ENCODE peak calls at places on chromosomes 12 and 14, in seven cellular contexts. One of them, this sample, is unnamed.

GRCh38 chr12:1877169-1877878 is 41.1 kb downstream of the CACNA2D4 start:
- DNase-seq in nucleus accumbens: no peak
- DNase-seq in HEK293T: no peak
- DNase-seq in activated CD8-positive, alpha-beta memory T cell treated with anti-CD3 and anti-CD28 coated beads for 4 hours: no peak
- DNase-seq in fibroblast of lung: no peak
- DNase-seq in activated CD4-positive, alpha-beta T cell treated with anti-CD3 and anti-CD28 coated beads for 48 hours: no peak
- DNase-seq in mesothelial cell of epicardium: no peak
- DNase-seq in this sample: no peak

GRCh38 chr12:46526231-46526630 is 153.7 kb upstream of the SLC38A2 start:
- DNase-seq in nucleus accumbens: no peak
- DNase-seq in activated CD4-positive, alpha-beta T cell treated with anti-CD3 and anti-CD28 coated beads for 48 hours: no peak
- DNase-seq in activated CD8-positive, alpha-beta memory T cell treated with anti-CD3 and anti-CD28 coated beads for 4 hours: no peak
- DNase-seq in HEK293T: no peak
- DNase-seq in mesothelial cell of epicardium: no peak
- DNase-seq in fibroblast of lung: no peak
- DNase-seq in this sample: no peak

GRCh38 chr12:113119980-113120669 is 15.4 kb downstream of the RASAL1 start:
- DNase-seq in activated CD8-positive, alpha-beta memory T cell treated with anti-CD3 and anti-CD28 coated beads for 4 hours: no peak
- DNase-seq in fibroblast of lung: no peak
- DNase-seq in HEK293T: no peak
- DNase-seq in nucleus accumbens: peak; percentile 89
- DNase-seq in mesothelial cell of epicardium: no peak
- DNase-seq in activated CD4-positive, alpha-beta T cell treated with anti-CD3 and anti-CD28 coated beads for 48 hours: no peak
- DNase-seq in this sample: no peak

GRCh38 chr14:23517650-23518329 is 33.8 kb downstream of the ZFHX2 start:
- DNase-seq in HEK293T: no peak
- DNase-seq in nucleus accumbens: no peak
- DNase-seq in fibroblast of lung: no peak
- DNase-seq in activated CD8-positive, alpha-beta memory T cell treated with anti-CD3 and anti-CD28 coated beads for 4 hours: no peak
- DNase-seq in mesothelial cell of epicardium: no peak
- DNase-seq in activated CD4-positive, alpha-beta T cell treated with anti-CD3 and anti-CD28 coated beads for 48 hours: no peak
- DNase-seq in this sample: no peak

GRCh38 chr12:6141048-6141447 is 16.6 kb upstream of the VWF start:
- DNase-seq in activated CD8-positive, alpha-beta memory T cell treated with anti-CD3 and anti-CD28 coated beads for 4 hours: no peak
- DNase-seq in mesothelial cell of epicardium: no peak
- DNase-seq in nucleus accumbens: no peak
- DNase-seq in HEK293T: no peak
- DNase-seq in fibroblast of lung: no peak
- DNase-seq in activated CD4-positive, alpha-beta T cell treated with anti-CD3 and anti-CD28 coated beads for 48 hours: peak; percentile 60
- DNase-seq in this sample: no peak

GRCh38 chr12:131287938-131288797 is 334.5 kb downstream of the ADGRD1 start:
- DNase-seq in fibroblast of lung: no peak
- DNase-seq in activated CD8-positive, alpha-beta memory T cell treated with anti-CD3 and anti-CD28 coated beads for 4 hours: no peak
- DNase-seq in HEK293T: no peak
- DNase-seq in nucleus accumbens: no peak
- DNase-seq in activated CD4-positive, alpha-beta T cell treated with anti-CD3 and anti-CD28 coated beads for 48 hours: no peak
- DNase-seq in mesothelial cell of epicardium: no peak
- DNase-seq in this sample: no peak

GRCh38 chr14:98163285-98163741 is 1108.7 kb downstream of the BCL11B start:
- DNase-seq in mesothelial cell of epicardium: no peak
- DNase-seq in nucleus accumbens: no peak
- DNase-seq in fibroblast of lung: no peak
- DNase-seq in activated CD4-positive, alpha-beta T cell treated with anti-CD3 and anti-CD28 coated beads for 48 hours: no peak
- DNase-seq in HEK293T: no peak
- DNase-seq in activated CD8-positive, alpha-beta memory T cell treated with anti-CD3 and anti-CD28 coated beads for 4 hours: no peak
- DNase-seq in this sample: no peak

GRCh38 chr12:3205742-3206519 is 128.8 kb downstream of the TSPAN9 start:
- DNase-seq in activated CD8-positive, alpha-beta memory T cell treated with anti-CD3 and anti-CD28 coated beads for 4 hours: no peak
- DNase-seq in fibroblast of lung: peak; percentile 32
- DNase-seq in HEK293T: no peak
- DNase-seq in nucleus accumbens: no peak
- DNase-seq in mesothelial cell of epicardium: no peak
- DNase-seq in activated CD4-positive, alpha-beta T cell treated with anti-CD3 and anti-CD28 coated beads for 48 hours: no peak
- DNase-seq in this sample: no peak

GRCh38 chr12:24561882-24562760 is 386.8 kb downstream of the BCAT1 start:
- DNase-seq in activated CD4-positive, alpha-beta T cell treated with anti-CD3 and anti-CD28 coated beads for 48 hours: peak; percentile 11
- DNase-seq in fibroblast of lung: peak; percentile 77
- DNase-seq in mesothelial cell of epicardium: peak; percentile 50
- DNase-seq in nucleus accumbens: peak; percentile 59
- DNase-seq in HEK293T: peak; percentile 61
- DNase-seq in activated CD8-positive, alpha-beta memory T cell treated with anti-CD3 and anti-CD28 coated beads for 4 hours: no peak
- DNase-seq in this sample: no peak

GRCh38 chr14:60561845-60562746 is 53.1 kb downstream of the SIX6 start:
- DNase-seq in activated CD8-positive, alpha-beta memory T cell treated with anti-CD3 and anti-CD28 coated beads for 4 hours: no peak
- DNase-seq in activated CD4-positive, alpha-beta T cell treated with anti-CD3 and anti-CD28 coated beads for 48 hours: peak; percentile 39
- DNase-seq in nucleus accumbens: peak; percentile 28
- DNase-seq in HEK293T: peak; percentile 69
- DNase-seq in mesothelial cell of epicardium: no peak
- DNase-seq in fibroblast of lung: peak; percentile 77
- DNase-seq in this sample: peak; percentile 65

GRCh38 chr12:1662761-1663439 is 28.0 kb upstream of the ADIPOR2 start:
- DNase-seq in nucleus accumbens: no peak
- DNase-seq in HEK293T: peak; percentile 37
- DNase-seq in fibroblast of lung: peak; percentile 22
- DNase-seq in mesothelial cell of epicardium: no peak
- DNase-seq in activated CD4-positive, alpha-beta T cell treated with anti-CD3 and anti-CD28 coated beads for 48 hours: peak; percentile 42
- DNase-seq in activated CD8-positive, alpha-beta memory T cell treated with anti-CD3 and anti-CD28 coated beads for 4 hours: no peak
- DNase-seq in this sample: no peak

GRCh38 chr12:106101798-106102197 is 37.0 kb downstream of the NUAK1 start:
- DNase-seq in activated CD8-positive, alpha-beta memory T cell treated with anti-CD3 and anti-CD28 coated beads for 4 hours: no peak
- DNase-seq in HEK293T: no peak
- DNase-seq in activated CD4-positive, alpha-beta T cell treated with anti-CD3 and anti-CD28 coated beads for 48 hours: no peak
- DNase-seq in mesothelial cell of epicardium: no peak
- DNase-seq in nucleus accumbens: peak; percentile 19
- DNase-seq in fibroblast of lung: no peak
- DNase-seq in this sample: no peak

GRCh38 chr14:80930836-80931389 is 10.6 kb downstream of the CEP128 start:
- DNase-seq in activated CD4-positive, alpha-beta T cell treated with anti-CD3 and anti-CD28 coated beads for 48 hours: peak; percentile 69
- DNase-seq in HEK293T: no peak
- DNase-seq in activated CD8-positive, alpha-beta memory T cell treated with anti-CD3 and anti-CD28 coated beads for 4 hours: no peak
- DNase-seq in nucleus accumbens: no peak
- DNase-seq in fibroblast of lung: peak; percentile 94
- DNase-seq in mesothelial cell of epicardium: no peak
- DNase-seq in this sample: peak; percentile 82

GRCh38 chr14:100577986-100578431 is 9.2 kb downstream of the BEGAIN start:
- DNase-seq in fibroblast of lung: no peak
- DNase-seq in activated CD8-positive, alpha-beta memory T cell treated with anti-CD3 and anti-CD28 coated beads for 4 hours: no peak
- DNase-seq in nucleus accumbens: no peak
- DNase-seq in activated CD4-positive, alpha-beta T cell treated with anti-CD3 and anti-CD28 coated beads for 48 hours: no peak
- DNase-seq in HEK293T: no peak
- DNase-seq in mesothelial cell of epicardium: no peak
- DNase-seq in this sample: no peak

GRCh38 chr14:89455412-89455811 is 38.4 kb upstream of the FOXN3 start:
- DNase-seq in HEK293T: no peak
- DNase-seq in mesothelial cell of epicardium: no peak
- DNase-seq in activated CD8-positive, alpha-beta memory T cell treated with anti-CD3 and anti-CD28 coated beads for 4 hours: no peak
- DNase-seq in activated CD4-positive, alpha-beta T cell treated with anti-CD3 and anti-CD28 coated beads for 48 hours: no peak
- DNase-seq in fibroblast of lung: peak; percentile 24
- DNase-seq in nucleus accumbens: no peak
- DNase-seq in this sample: no peak

GRCh38 chr14:75604979-75605825 is 26.8 kb downstream of the FLVCR2 start:
- DNase-seq in fibroblast of lung: peak; percentile 7
- DNase-seq in mesothelial cell of epicardium: no peak
- DNase-seq in nucleus accumbens: no peak
- DNase-seq in activated CD8-positive, alpha-beta memory T cell treated with anti-CD3 and anti-CD28 coated beads for 4 hours: no peak
- DNase-seq in activated CD4-positive, alpha-beta T cell treated with anti-CD3 and anti-CD28 coated beads for 48 hours: no peak
- DNase-seq in HEK293T: no peak
- DNase-seq in this sample: no peak

GRCh38 chr14:90409209-90409730 is 12.4 kb downstream of the CALM1 start:
- DNase-seq in activated CD8-positive, alpha-beta memory T cell treated with anti-CD3 and anti-CD28 coated beads for 4 hours: no peak
- DNase-seq in fibroblast of lung: peak; percentile 99
- DNase-seq in nucleus accumbens: peak; percentile 20
- DNase-seq in HEK293T: no peak
- DNase-seq in activated CD4-positive, alpha-beta T cell treated with anti-CD3 and anti-CD28 coated beads for 48 hours: no peak
- DNase-seq in mesothelial cell of epicardium: no peak
- DNase-seq in this sample: peak; percentile 93

GRCh38 chr12:72346331-72346944 is 74.3 kb downstream of the TRHDE start:
- DNase-seq in mesothelial cell of epicardium: peak; percentile 43
- DNase-seq in HEK293T: peak; percentile 55
- DNase-seq in nucleus accumbens: peak; percentile 77
- DNase-seq in activated CD4-positive, alpha-beta T cell treated with anti-CD3 and anti-CD28 coated beads for 48 hours: peak; percentile 53
- DNase-seq in activated CD8-positive, alpha-beta memory T cell treated with anti-CD3 and anti-CD28 coated beads for 4 hours: no peak
- DNase-seq in fibroblast of lung: peak; percentile 71
- DNase-seq in this sample: peak; percentile 75

GRCh38 chr12:4975574-4975973 is 65.9 kb downstream of the KCNA1 start:
- DNase-seq in fibroblast of lung: no peak
- DNase-seq in HEK293T: peak; percentile 60
- DNase-seq in activated CD8-positive, alpha-beta memory T cell treated with anti-CD3 and anti-CD28 coated beads for 4 hours: no peak
- DNase-seq in nucleus accumbens: no peak
- DNase-seq in activated CD4-positive, alpha-beta T cell treated with anti-CD3 and anti-CD28 coated beads for 48 hours: no peak
- DNase-seq in mesothelial cell of epicardium: no peak
- DNase-seq in this sample: no peak

GRCh38 chr14:100450049-100450448 is 126.9 kb downstream of the SLC25A47 start:
- DNase-seq in nucleus accumbens: no peak
- DNase-seq in activated CD8-positive, alpha-beta memory T cell treated with anti-CD3 and anti-CD28 coated beads for 4 hours: no peak
- DNase-seq in fibroblast of lung: no peak
- DNase-seq in activated CD4-positive, alpha-beta T cell treated with anti-CD3 and anti-CD28 coated beads for 48 hours: no peak
- DNase-seq in mesothelial cell of epicardium: no peak
- DNase-seq in HEK293T: no peak
- DNase-seq in this sample: no peak

GRCh38 chr12:58847876-58848600 is 72.3 kb downstream of the LRIG3 start:
- DNase-seq in activated CD8-positive, alpha-beta memory T cell treated with anti-CD3 and anti-CD28 coated beads for 4 hours: no peak
- DNase-seq in activated CD4-positive, alpha-beta T cell treated with anti-CD3 and anti-CD28 coated beads for 48 hours: no peak
- DNase-seq in nucleus accumbens: no peak
- DNase-seq in mesothelial cell of epicardium: no peak
- DNase-seq in HEK293T: no peak
- DNase-seq in fibroblast of lung: peak; percentile 46
- DNase-seq in this sample: no peak

GRCh38 chr12:68403711-68404110 is 71.5 kb upstream of the MDM1 start:
- DNase-seq in fibroblast of lung: no peak
- DNase-seq in nucleus accumbens: no peak
- DNase-seq in activated CD8-positive, alpha-beta memory T cell treated with anti-CD3 and anti-CD28 coated beads for 4 hours: no peak
- DNase-seq in activated CD4-positive, alpha-beta T cell treated with anti-CD3 and anti-CD28 coated beads for 48 hours: no peak
- DNase-seq in mesothelial cell of epicardium: no peak
- DNase-seq in HEK293T: no peak
- DNase-seq in this sample: no peak

GRCh38 chr14:100384819-100385813 is 62.0 kb downstream of the SLC25A47 start:
- DNase-seq in HEK293T: no peak
- DNase-seq in nucleus accumbens: no peak
- DNase-seq in mesothelial cell of epicardium: no peak
- DNase-seq in activated CD4-positive, alpha-beta T cell treated with anti-CD3 and anti-CD28 coated beads for 48 hours: no peak
- DNase-seq in activated CD8-positive, alpha-beta memory T cell treated with anti-CD3 and anti-CD28 coated beads for 4 hours: no peak
- DNase-seq in fibroblast of lung: peak; percentile 75
- DNase-seq in this sample: peak; percentile 53

GRCh38 chr14:77040995-77041744 is 12.7 kb upstream of the IRF2BPL start:
- DNase-seq in HEK293T: no peak
- DNase-seq in nucleus accumbens: peak; percentile 63
- DNase-seq in mesothelial cell of epicardium: no peak
- DNase-seq in activated CD4-positive, alpha-beta T cell treated with anti-CD3 and anti-CD28 coated beads for 48 hours: peak; percentile 58
- DNase-seq in activated CD8-positive, alpha-beta memory T cell treated with anti-CD3 and anti-CD28 coated beads for 4 hours: no peak
- DNase-seq in fibroblast of lung: no peak
- DNase-seq in this sample: no peak